ENCODE peak calls at places on chromosomes 4 and X, in four cellular contexts. P is IMR-90, O is H9, J is H1. X is an unnamed sample.

GRCh38 chrX:44225667-44226066 is 117.8 kb downstream of the EFHC2 start:
- DNase-seq in J (no peak), O (no peak), P (no peak), X (no peak)

GRCh38 chr4:3687538-3687937 is 78.6 kb upstream of the ADRA2C start:
- DNase-seq in O (no peak), J (no peak), P (no peak), X (no peak)

GRCh38 chr4:83074086-83074704 is 39.2 kb downstream of the COPS4 start:
- DNase-seq in J (no peak), P (peak), O (peak), X (peak)

GRCh38 chr4:139919513-139919912 is 234.5 kb downstream of the MAML3 start:
- DNase-seq in O (no peak), P (peak), J (no peak), X (peak)

GRCh38 chr4:27720010-27720766 is 859.5 kb downstream of the STIM2 start:
- DNase-seq in P (no peak), O (no peak), J (no peak), X (no peak)

GRCh38 chrX:9340619-9341304 is 124.1 kb upstream of the TBL1X start:
- DNase-seq in J (no peak), O (peak), P (peak), X (peak)

GRCh38 chr4:173333658-173334084 is 487 bp downstream of the HMGB2 start:
- DNase-seq in J (no peak), P (peak), O (peak), X (peak)

GRCh38 chr4:167713756-167714155 is 378.6 kb upstream of the ANXA10 start:
- DNase-seq in P (no peak), J (no peak), O (no peak), X (no peak)

GRCh38 chr4:84493092-84493850 is 5.8 kb downstream of the NKX6-1 start:
- DNase-seq in J (no peak), O (peak), P (peak), X (peak)

GRCh38 chrX:119729408-119730201 is 28.8 kb upstream of the SOWAHD start:
- DNase-seq in O (peak), J (peak), P (peak), X (peak)

GRCh38 chr4:69848028-69848427 is 11.9 kb downstream of the SULT1E1 start:
- DNase-seq in P (no peak), J (no peak), O (no peak), X (no peak)

GRCh38 chrX:129741880-129742758 is 3.3 kb downstream of the XPNPEP2 start:
- DNase-seq in J (no peak), P (no peak), O (peak), X (peak)

GRCh38 chrX:18617351-18617750 is 54.6 kb downstream of the RS1 start:
- DNase-seq in P (peak), J (no peak), O (no peak), X (peak)

GRCh38 chr4:39616651-39617050 is 22.0 kb downstream of the SMIM14 start:
- DNase-seq in P (no peak), O (no peak), J (no peak), X (peak)

GRCh38 chrX:35622021-35622420 is 176.1 kb upstream of the MAGEB16 start:
- DNase-seq in J (no peak), P (no peak), O (no peak), X (no peak)

GRCh38 chr4:74133786-74134499 is 24.0 kb upstream of the MTHFD2L start:
- DNase-seq in J (peak), P (peak), O (peak), X (peak)

GRCh38 chr4:15378055-15378454 is 49.8 kb upstream of the C1QTNF7 start:
- DNase-seq in O (no peak), J (no peak), P (peak), X (no peak)

GRCh38 chrX:69010339-69010738 is 154.9 kb downstream of the PJA1 start:
- DNase-seq in J (no peak), O (no peak), P (no peak), X (no peak)

GRCh38 chr4:8754634-8755589 is 116.7 kb downstream of the HMX1 start:
- DNase-seq in P (no peak), O (no peak), J (no peak), X (no peak)

GRCh38 chr4:168784786-168785461 is 225.1 kb downstream of the CBR4 start:
- DNase-seq in J (no peak), P (no peak), O (no peak), X (peak)

GRCh38 chr4:122705035-122705434 is 27.5 kb upstream of the BBS12 start:
- DNase-seq in O (no peak), J (no peak), P (no peak), X (no peak)

GRCh38 chrX:130336531-130336930 is 3.2 kb upstream of the SLC25A14 start:
- DNase-seq in J (no peak), O (no peak), P (no peak), X (no peak)

GRCh38 chr4:54281060-54281781 is 52.1 kb downstream of the PDGFRA start:
- DNase-seq in O (no peak), P (peak), J (no peak), X (no peak)

GRCh38 chrX:141341743-141342142 is 99.4 kb upstream of the SPANXC start:
- DNase-seq in J (no peak), O (no peak), P (peak), X (no peak)

GRCh38 chrX:24594531-24594930 is 52.6 kb downstream of the PCYT1B start:
- DNase-seq in O (no peak), P (no peak), J (no peak), X (no peak)

GRCh38 chr4:28444886-28445496 is 1584.3 kb downstream of the STIM2 start:
- DNase-seq in P (peak), O (no peak), J (no peak), X (no peak)

GRCh38 chr4:42519803-42520417 is 122.6 kb downstream of the SHISA3 start:
- DNase-seq in O (no peak), P (peak), J (no peak), X (peak)

GRCh38 chr4:186658657-186659056 is 65.0 kb downstream of the FAT1 start:
- DNase-seq in J (no peak), P (no peak), O (no peak), X (no peak)

GRCh38 chr4:10075953-10076391 is 40.6 kb downstream of the WDR1 start:
- DNase-seq in P (no peak), O (no peak), J (no peak), X (no peak)

GRCh38 chr4:171651071-171651470 is 162.1 kb upstream of the GALNTL6 start:
- DNase-seq in J (no peak), O (no peak), P (no peak), X (no peak)

GRCh38 chr4:188423039-188423438 is 283.8 kb downstream of the TRIML1 start:
- DNase-seq in J (no peak), P (peak), O (no peak), X (no peak)

GRCh38 chr4:176001171-176002006 is 64.3 kb upstream of the WDR17 start:
- DNase-seq in J (peak), P (peak), O (peak), X (peak)

GRCh38 chr4:5563856-5564255 is 144.5 kb downstream of the EVC2 start:
- DNase-seq in J (no peak), O (no peak), P (no peak), X (no peak)

GRCh38 chr4:87718221-87718620 is 68.1 kb downstream of the DMP1 start:
- DNase-seq in O (no peak), P (no peak), J (no peak), X (peak)

GRCh38 chrX:39866229-39866628 is 231.5 kb downstream of the BCOR start:
- DNase-seq in P (no peak), J (no peak), O (peak), X (no peak)

GRCh38 chr4:154018659-154019058 is 229.8 kb upstream of the SFRP2 start:
- DNase-seq in O (peak), P (no peak), J (peak), X (peak)

GRCh38 chr4:166078956-166079355 is 205.9 kb downstream of the TLL1 start:
- DNase-seq in P (no peak), J (no peak), O (no peak), X (peak)

GRCh38 chr4:168440442-168441264 is 39.6 kb downstream of the DDX60L start:
- DNase-seq in P (peak), J (no peak), O (no peak), X (peak)

GRCh38 chr4:106366026-106366425 is 2.6 kb downstream of the GIMD1 start:
- DNase-seq in J (no peak), O (no peak), P (peak), X (no peak)

GRCh38 chr4:1193206-1194027 is 21.0 kb upstream of the SPON2 start:
- DNase-seq in J (no peak), O (peak), P (no peak), X (no peak)
- H3K56ac ChIP-seq in J (no peak), O (no peak), P (peak), X (no peak)

GRCh38 chr4:151820004-151820403 is 59.2 kb upstream of the GATB start:
- DNase-seq in P (no peak), O (no peak), J (no peak), X (no peak)

GRCh38 chr4:151824647-151825046 is 63.8 kb upstream of the GATB start:
- DNase-seq in J (no peak), P (no peak), O (no peak), X (no peak)

DNA sequence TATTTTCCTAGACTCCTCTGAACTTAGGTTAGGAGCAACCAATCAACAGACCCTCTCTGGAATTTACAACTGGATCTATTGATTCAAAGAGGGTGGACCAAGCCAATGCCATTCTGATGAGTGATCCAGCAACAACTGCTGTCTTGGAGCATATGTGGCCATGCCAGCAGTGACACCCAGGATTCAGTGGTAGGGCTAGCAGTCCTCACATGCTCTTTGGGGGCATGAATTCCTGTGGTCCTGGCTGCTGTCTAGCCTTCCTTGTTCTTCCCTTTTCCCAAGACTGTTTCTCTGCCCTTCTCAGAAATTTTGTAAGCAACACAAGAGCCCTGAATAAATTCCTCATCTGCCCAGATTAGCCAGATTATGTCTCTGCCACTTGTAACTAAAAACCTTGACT is 61.5 kb upstream of the GATB start:
- DNase-seq in P (no peak), O (no peak), J (no peak), X (no peak)
- H3K56ac ChIP-seq in P (no peak), O (no peak), J (no peak), X (no peak)

DNA sequence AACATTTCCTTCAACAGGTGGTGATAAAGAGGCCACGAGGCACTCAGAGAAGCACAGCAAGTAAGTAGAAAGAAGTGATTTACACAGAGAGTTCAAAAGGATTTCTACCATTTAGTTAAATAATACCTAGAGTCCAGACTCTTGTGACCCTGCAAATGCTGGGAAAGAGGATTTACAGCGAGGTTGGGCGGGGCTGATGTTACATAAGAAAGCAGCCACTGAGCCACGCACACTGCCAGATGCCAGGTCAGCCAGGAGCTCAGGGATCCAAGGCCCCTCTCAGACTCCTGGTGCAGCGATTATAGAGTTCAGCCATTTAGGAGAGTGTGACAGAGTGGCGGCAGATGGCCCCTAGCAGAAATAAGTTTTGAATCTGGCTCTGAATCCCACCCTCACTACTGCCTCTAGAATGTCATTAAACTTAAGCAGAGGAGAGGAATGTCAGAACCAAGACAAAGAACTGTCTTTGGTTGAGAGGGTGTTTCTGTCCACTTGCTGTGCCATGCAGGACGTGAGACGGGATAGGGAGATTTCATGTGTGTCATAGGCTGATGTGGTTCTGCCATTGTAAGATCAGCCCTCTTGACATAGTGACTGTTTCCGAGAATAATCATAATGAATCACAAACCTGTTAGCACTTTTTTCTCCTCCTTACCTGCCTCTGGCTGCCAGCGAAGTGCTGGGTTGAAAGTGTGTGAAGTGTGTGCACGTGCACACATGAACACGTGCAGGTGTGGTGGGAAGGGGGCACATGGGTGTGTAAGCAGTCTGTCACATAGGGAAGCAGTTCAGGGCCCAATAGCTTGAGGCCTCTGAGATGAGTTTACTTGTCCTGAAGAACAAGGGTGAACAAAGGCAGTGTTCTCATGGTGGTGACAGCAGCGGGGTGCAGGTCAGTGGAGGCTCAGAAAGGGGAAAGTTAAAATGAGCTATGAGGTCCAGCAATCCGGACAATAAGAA is 50.1 kb downstream of the MFAP3L start:
- DNase-seq in J (no peak), O (no peak), P (no peak), X (no peak)
- H3K56ac ChIP-seq in J (no peak), O (no peak), P (no peak), X (no peak)

GRCh38 chr4:144712775-144713174 is 66.8 kb downstream of the HHIP start:
- DNase-seq in O (no peak), P (peak), J (no peak), X (no peak)
- H3K56ac ChIP-seq in O (no peak), P (no peak), J (no peak), X (no peak)

DNA sequence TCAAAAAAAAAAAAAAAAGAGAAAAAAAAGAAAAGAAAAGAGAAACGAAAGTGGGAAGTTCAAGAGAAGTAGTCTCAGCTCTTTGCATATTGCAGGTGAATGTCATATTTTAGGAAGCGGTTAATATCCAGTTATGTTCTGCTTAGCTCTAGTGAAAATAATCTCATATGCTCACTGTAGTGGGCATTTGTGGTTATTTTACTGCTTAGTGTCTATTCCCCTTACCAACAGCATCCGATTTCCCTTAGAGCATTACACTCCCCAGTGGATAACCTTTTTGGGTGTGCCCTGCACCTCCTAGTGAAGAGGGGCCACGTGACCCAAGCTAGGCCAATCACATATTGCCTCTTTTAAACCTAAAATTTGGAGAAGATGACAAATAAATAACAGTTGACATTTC is 111.2 kb upstream of the ZNF827 start:
- DNase-seq in O (no peak), P (no peak), J (no peak), X (no peak)
- H3K56ac ChIP-seq in O (no peak), P (no peak), J (no peak), X (no peak)